ENCODE peak calls at places on chromosomes 5 and 9, in ten cellular contexts. F is cardiac muscle cell, W is body of pancreas, J is fibroblast of lung, K is Panc1, T is PC-9, A is ovary, I is esophagus squamous epithelium, N is lower lobe of right lung, H is keratinocyte. Y is an unnamed sample.

GRCh38 chr5:65156933-65157332 is 324.8 kb downstream of the ADAMTS6 start:
- DNase-seq in J (no peak), I (no peak), T (no peak), A (no peak), W (no peak), K (no peak), H (no peak), F (no peak), N (no peak), Y (no peak)

GRCh38 chr5:136058031-136058971 is 29.5 kb downstream of the TGFBI start:
- DNase-seq in F (peak), A (peak), I (no peak), T (peak), J (peak), N (no peak), W (no peak), H (no peak), K (peak), Y (no peak)

GRCh38 chr9:98726735-98727134 is 18.0 kb upstream of the GABBR2 start:
- DNase-seq in J (peak), T (no peak), K (no peak), F (peak), I (no peak), A (no peak), W (no peak), H (no peak), N (no peak), Y (no peak)

GRCh38 chr9:76027426-76027825 is 137.0 kb downstream of the PCSK5 start:
- DNase-seq in K (no peak), W (no peak), H (no peak), N (no peak), T (no peak), J (peak), A (no peak), I (no peak), F (peak), Y (no peak)

GRCh38 chr5:137352095-137352494 is 147.0 kb downstream of the SPOCK1 start:
- DNase-seq in H (no peak), T (no peak), A (no peak), K (no peak), F (no peak), W (no peak), J (no peak), I (no peak), N (no peak), Y (no peak)

GRCh38 chr9:97534961-97535594 is 33.6 kb downstream of the TMOD1 start:
- DNase-seq in F (no peak), H (no peak), N (no peak), A (no peak), W (no peak), T (no peak), I (no peak), K (no peak), J (no peak), Y (no peak)

GRCh38 chr5:169695919-169696490 is 58.9 kb downstream of the DOCK2 start:
- DNase-seq in H (peak), T (peak), F (peak), W (no peak), I (no peak), A (no peak), J (peak), K (peak), N (no peak), Y (no peak)

GRCh38 chr9:101457003-101457402 is 21.4 kb upstream of the ALDOB start:
- DNase-seq in A (no peak), H (no peak), N (no peak), J (no peak), K (no peak), W (no peak), I (no peak), F (no peak), T (no peak), Y (no peak)

GRCh38 chr5:36300181-36300926 is 1.3 kb downstream of the RANBP3L start:
- DNase-seq in H (no peak), K (no peak), J (no peak), T (no peak), I (no peak), W (no peak), A (no peak), N (no peak), F (no peak), Y (no peak)

DNA sequence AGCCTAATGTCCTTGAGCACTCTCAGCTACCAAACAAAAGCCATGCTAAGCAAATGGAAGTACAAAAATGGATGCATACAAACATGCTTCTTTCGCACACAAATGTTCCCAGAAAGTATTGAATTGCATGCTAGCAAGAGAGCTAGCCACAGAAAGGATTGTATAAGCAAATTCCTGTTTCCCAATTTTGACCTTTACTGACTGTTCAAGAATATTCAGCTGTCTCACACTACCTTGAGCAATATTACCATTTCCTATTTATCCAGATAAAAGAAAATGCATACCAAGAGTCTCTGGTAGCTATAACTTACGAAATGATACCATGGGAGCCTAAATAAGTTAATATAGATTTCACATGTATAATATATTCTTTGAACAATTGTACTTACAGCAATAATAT is 264.6 kb downstream of the TMEM167A start:
- DNase-seq in W (no peak), N (no peak), K (no peak), J (peak), F (peak), I (no peak), T (no peak), A (no peak), H (no peak), Y (no peak)
- H3K27ac ChIP-seq in W (no peak), N (peak), K (no peak), J (no peak), F (no peak), I (no peak), T (no peak), A (no peak), H (no peak), Y (no peak)

DNA sequence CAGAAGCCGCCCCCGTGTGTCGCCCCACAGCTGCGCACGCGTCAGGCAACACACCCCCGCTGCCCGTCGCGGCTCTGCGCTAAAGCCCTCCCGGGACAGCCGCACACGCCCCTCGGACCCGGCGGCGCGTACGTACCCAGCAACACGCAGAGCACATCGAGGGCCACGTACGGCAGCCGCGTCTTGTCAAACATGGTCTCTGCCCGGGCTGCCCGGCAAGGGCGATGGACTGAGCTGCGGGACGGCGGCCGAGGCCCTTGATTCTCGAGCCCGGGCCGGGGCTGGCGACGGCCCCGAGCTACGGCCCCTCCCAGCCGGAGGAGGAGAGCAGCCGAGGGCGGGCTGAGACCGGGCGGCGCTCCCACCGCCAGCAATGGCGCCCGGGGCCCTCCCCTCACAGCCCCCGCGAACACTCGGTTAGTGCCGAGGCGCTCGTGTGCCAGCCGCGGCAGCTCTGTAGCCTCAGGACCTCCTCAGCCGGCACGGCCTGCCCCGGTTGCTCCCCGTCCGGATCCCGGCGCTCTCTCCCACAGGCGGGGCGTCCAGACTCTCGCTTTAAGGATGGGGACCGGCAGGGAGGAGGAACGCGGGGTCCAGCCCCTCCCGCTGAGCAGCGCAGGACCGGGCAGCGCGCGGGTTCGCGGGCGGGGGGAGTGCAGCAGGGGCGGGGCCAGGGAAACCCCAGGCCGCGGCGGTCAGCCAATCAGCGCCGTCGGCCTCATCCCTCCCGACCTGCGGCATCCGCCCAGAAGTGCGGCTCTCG is at the start of gene PLPP1:
- DNase-seq in K (no peak), F (peak), H (peak), J (peak), T (peak), A (peak), N (peak), W (peak), I (peak), Y (peak)
- TF ChIP-seq CTCF in K (no peak), F (no peak), H (no peak), J (no peak), T (no peak), A (no peak), N (no peak), W (no peak), I (no peak), Y (no peak)

DNA sequence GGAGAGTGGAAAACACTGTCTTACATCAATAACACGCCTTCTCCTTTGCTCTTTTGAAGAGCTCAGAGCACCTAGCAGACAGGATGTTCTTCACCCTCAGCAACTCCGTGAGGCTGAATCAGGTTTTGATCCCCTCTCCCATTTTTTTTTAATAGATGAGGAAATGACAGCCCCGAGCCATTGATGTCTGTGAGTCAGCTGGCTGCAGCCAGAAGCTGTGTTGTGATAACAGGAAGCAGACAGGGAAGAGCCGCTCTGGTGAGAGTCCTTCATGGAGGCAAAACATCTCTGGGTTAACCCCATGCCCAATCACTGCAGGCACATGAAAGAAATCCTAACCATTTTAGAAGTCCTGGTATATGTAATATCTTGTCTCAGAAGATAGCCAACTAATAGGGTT is 568.8 kb downstream of the CCDC171 start:
- DNase-seq in H (no peak), W (no peak), K (no peak), A (no peak), I (no peak), F (peak), J (peak), N (no peak), T (no peak), Y (no peak)
- H3K4me3 ChIP-seq in H (no peak), W (no peak), K (no peak), A (no peak), I (no peak), F (no peak), J (no peak), N (no peak), T (no peak), Y (no peak)

GRCh38 chr5:113487411-113487778 is 858 bp downstream of the MCC start:
- DNase-seq in T (no peak), I (no peak), F (peak), K (no peak), J (peak), N (no peak), W (no peak), H (no peak), A (no peak), Y (peak)
- H3K27ac ChIP-seq in T (no peak), I (peak), F (no peak), K (no peak), J (no peak), N (no peak), W (no peak), H (peak), A (no peak), Y (no peak)

GRCh38 chr5:131533844-131534243 is 101.2 kb downstream of the RAPGEF6 start:
- DNase-seq in K (no peak), F (no peak), N (no peak), W (no peak), I (no peak), H (no peak), A (no peak), T (no peak), J (no peak), Y (no peak)
- TF ChIP-seq CTCF in K (peak), F (peak), N (peak), W (no peak), I (no peak), H (no peak), A (no peak), T (peak), J (peak), Y (peak)

DNA sequence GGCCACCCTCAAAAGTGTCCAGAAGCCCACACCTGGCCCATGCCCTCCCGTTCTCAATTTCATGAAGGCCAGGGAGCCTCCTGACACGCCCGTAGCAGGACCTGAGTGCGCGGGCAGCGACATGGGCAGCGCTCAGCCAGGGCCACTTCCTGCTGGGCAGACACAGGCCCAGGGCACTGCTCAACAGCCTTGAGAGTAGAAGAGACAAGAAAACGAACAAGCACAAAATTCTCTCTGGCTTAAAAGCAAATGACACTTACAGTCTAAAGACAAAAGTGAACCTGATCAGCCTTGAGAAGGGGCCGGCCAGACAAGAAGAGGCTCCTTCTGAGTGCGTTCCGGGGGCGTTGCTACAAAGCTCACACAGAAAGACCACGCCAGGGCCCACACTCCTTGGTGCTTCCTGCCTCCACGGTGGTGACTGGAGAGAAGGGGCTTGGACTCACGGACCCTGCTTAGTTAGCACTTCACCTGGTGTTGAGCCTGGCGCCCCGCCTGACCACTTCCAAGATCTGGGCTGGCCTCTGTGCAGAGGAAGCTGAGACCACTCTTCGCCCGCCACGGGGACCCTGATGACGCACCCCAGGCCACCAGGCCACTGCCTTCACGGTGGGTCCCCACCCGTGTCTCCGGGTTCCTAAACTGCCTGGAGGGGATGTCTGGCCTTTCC is 1.5 kb downstream of the SLC12A7 start:
- DNase-seq in N (no peak), W (peak), H (no peak), A (no peak), T (peak), F (no peak), K (no peak), J (no peak), I (no peak), Y (peak)
- H3K4me3 ChIP-seq in N (peak), W (peak), H (peak), A (peak), T (peak), F (peak), K (peak), J (peak), I (peak), Y (peak)

GRCh38 chr5:157559301-157559700 is 16.3 kb downstream of the ADAM19 start:
- DNase-seq in T (peak), A (no peak), K (no peak), H (peak), F (peak), J (peak), N (no peak), W (no peak), I (no peak), Y (no peak)

GRCh38 chr5:157560560-157560959 is 15.0 kb downstream of the ADAM19 start:
- DNase-seq in N (no peak), H (no peak), A (no peak), F (no peak), T (no peak), K (no peak), J (no peak), I (no peak), W (no peak), Y (no peak)

GRCh38 chr5:157556615-157557418 is 18.8 kb downstream of the ADAM19 start:
- DNase-seq in I (no peak), W (no peak), T (no peak), F (no peak), K (no peak), N (no peak), H (no peak), J (peak), A (no peak), Y (no peak)

GRCh38 chr5:157558681-157559080 is 16.9 kb downstream of the ADAM19 start:
- DNase-seq in W (no peak), N (no peak), T (peak), H (no peak), J (peak), F (no peak), A (no peak), K (no peak), I (no peak), Y (no peak)

DNA sequence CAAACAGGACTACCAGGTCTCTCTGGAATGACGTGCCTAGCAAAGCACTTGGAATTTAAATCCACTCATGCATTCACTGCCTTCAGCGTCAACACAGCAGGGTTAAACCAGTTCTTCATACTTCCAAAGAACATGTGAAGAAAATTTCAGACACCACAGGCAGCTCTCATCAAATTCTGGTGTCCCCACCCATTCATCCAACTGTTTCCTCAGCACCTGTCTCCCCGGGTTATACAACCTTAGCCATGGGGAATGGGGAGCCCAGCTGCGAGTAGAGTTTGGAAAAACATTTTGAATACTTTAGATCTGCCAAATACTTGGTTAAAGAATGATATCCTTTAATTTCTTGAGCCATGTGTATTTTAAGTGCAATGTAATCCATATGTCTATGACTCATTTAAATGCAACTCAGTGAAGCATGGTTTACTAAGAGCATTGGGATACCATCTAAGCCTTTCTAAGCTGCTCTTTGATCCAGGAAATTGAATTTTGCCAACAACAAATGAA is 17.4 kb downstream of the ADAM19 start:
- DNase-seq in W (no peak), H (no peak), J (peak), T (peak), I (no peak), F (peak), K (no peak), A (no peak), N (no peak), Y (peak)
- H3K27ac ChIP-seq in W (no peak), H (no peak), J (peak), T (peak), I (peak), F (no peak), K (no peak), A (no peak), N (no peak), Y (no peak)

GRCh38 chr5:138463335-138464017 is 1.8 kb upstream of the EGR1 start:
- DNase-seq in W (peak), J (no peak), T (no peak), N (peak), H (no peak), A (peak), F (peak), K (no peak), I (no peak), Y (peak)

GRCh38 chr5:138464018-138464387 is 1.3 kb upstream of the EGR1 start:
- DNase-seq in K (peak), W (peak), F (peak), N (peak), A (peak), T (peak), H (no peak), I (peak), J (peak), Y (peak)

GRCh38 chr5:138465288-138466057 is at the start of gene EGR1:
- DNase-seq in K (peak), N (peak), H (no peak), A (peak), T (peak), W (peak), I (peak), J (peak), F (peak), Y (peak)

GRCh38 chr5:138466058-138466899 is 1.0 kb downstream of the EGR1 start:
- DNase-seq in A (no peak), J (peak), N (peak), I (no peak), H (no peak), W (peak), T (peak), F (no peak), K (no peak), Y (no peak)

DNA sequence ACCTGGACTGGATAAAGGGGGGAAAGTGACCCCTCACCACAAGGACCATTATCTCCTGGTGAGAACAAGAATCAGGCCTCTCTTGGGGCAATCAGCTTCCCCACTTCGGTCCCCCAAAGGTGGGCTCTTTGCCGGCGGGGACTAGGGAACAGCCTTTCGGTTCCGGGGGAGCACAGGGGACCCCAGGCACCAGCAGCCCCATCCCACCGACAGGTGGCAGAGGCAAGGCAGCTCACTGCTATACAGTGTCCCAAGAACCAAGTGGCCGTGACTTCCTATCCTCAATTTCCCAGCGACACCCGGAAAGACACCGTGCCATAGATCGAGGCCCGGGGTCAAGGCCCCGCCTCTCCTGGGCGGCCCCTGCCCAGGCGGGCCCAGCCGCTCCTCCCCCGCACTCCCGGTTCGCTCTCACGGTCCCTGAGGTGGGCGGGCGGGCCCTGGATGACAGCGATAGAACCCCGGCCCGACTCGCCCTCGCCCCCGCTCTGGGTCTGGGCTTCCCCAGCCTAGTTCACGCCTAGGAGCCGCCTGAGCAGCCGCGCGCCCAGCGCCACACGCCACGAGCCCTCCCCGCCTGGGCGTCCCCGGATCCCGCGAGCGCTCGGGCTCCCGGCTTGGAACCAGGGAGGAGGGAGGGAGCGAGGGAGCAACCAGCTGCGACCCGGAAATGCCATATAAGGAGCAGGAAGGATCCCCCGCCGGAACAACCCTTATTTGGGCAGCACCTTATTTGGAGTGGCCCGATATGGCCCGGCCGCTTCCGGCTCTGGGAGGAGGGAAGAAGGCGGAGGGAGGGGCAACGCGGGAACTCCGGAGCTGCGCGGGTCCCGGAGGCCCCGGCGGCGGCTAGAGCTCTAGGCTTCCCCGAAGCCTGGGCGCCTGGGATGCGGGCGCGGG is 641 bp upstream of the EGR1 start:
- DNase-seq in I (peak), N (peak), J (peak), K (peak), T (peak), F (peak), A (peak), W (peak), H (peak), Y (peak)
- TF ChIP-seq CTCF in I (no peak), N (peak), J (no peak), K (no peak), T (peak), F (no peak), A (no peak), W (peak), H (no peak), Y (peak)